ENCODE peak calls at places on chromosomes 1 and 21, in ten cellular contexts. H is NB4, Z is GM12892, C is K562, F is uterus, S is Peyer's patch, B is ovary, P is GM12891, O is H1, X is sigmoid colon. V is an unnamed sample.

GRCh38 chr1:212124891-212125582 is 89.5 kb downstream of the DTL start:
- DNase-seq in H (peak; percentile 73), Z (no peak), C (no peak), F (no peak), S (peak; percentile 77), B (no peak), P (no peak), O (no peak), X (no peak), V (no peak)

GRCh38 chr1:63326473-63327380 is 4.4 kb downstream of the FOXD3 start:
- DNase-seq in H (no peak), Z (no peak), C (no peak), F (no peak), S (no peak), B (no peak), P (no peak), O (peak; percentile 59), X (no peak), V (no peak)

GRCh38 chr1:206722751-206723499 is 38.2 kb downstream of the MAPKAPK2 start:
- DNase-seq in H (no peak), Z (no peak), C (no peak), F (no peak), S (peak; percentile 40), B (no peak), P (no peak), O (no peak), X (peak; percentile 63), V (no peak)

GRCh38 chr1:29878501-29878900 is 642.2 kb downstream of the PTPRU start:
- DNase-seq in H (no peak), Z (no peak), C (no peak), F (no peak), S (no peak), B (no peak), P (no peak), O (no peak), X (no peak), V (peak; percentile 5)

GRCh38 chr1:147264158-147264768 is 21.8 kb downstream of the CHD1L start:
- DNase-seq in H (no peak), Z (no peak), C (no peak), F (no peak), S (no peak), B (no peak), P (no peak), O (no peak), X (no peak), V (no peak)

GRCh38 chr21:17461014-17461413 is 51.8 kb upstream of the CXADR start:
- DNase-seq in H (no peak), Z (no peak), C (no peak), F (peak; percentile 80), S (no peak), B (peak; percentile 38), P (no peak), O (no peak), X (no peak), V (no peak)

GRCh38 chr1:243420968-243421675 is 165.3 kb downstream of the SDCCAG8 start:
- DNase-seq in H (no peak), Z (no peak), C (no peak), F (no peak), S (no peak), B (no peak), P (no peak), O (no peak), X (no peak), V (no peak)

GRCh38 chr1:6249732-6250689 is 6.0 kb downstream of the HES3 start:
- DNase-seq in H (no peak), Z (no peak), C (peak; percentile 41), F (no peak), S (no peak), B (no peak), P (no peak), O (peak; percentile 53), X (no peak), V (no peak)

GRCh38 chr1:150272379-150272840 is at the start of gene C1orf54:
- DNase-seq in H (peak; percentile 78), Z (no peak), C (peak; percentile 65), F (peak; percentile 62), S (no peak), B (no peak), P (no peak), O (peak; percentile 75), X (peak; percentile 87), V (no peak)

GRCh38 chr1:39926343-39926769 is 24.6 kb upstream of the MYCL start:
- DNase-seq in H (peak; percentile 75), Z (no peak), C (no peak), F (no peak), S (peak; percentile 59), B (no peak), P (no peak), O (no peak), X (no peak), V (peak; percentile 52)

GRCh38 chr1:112699425-112700144 is 7.3 kb downstream of the RHOC start:
- DNase-seq in H (no peak), Z (no peak), C (no peak), F (no peak), S (peak; percentile 46), B (no peak), P (no peak), O (no peak), X (no peak), V (no peak)

GRCh38 chr1:112702067-112702395 is 4.9 kb downstream of the RHOC start:
- DNase-seq in H (no peak), Z (no peak), C (no peak), F (no peak), S (peak; percentile 40), B (no peak), P (no peak), O (no peak), X (peak; percentile 30), V (no peak)

GRCh38 chr1:112701227-112702066 is 5.5 kb downstream of the RHOC start:
- DNase-seq in H (no peak), Z (no peak), C (no peak), F (peak; percentile 47), S (peak; percentile 44), B (no peak), P (no peak), O (no peak), X (peak; percentile 58), V (no peak)

GRCh38 chr1:112698366-112699310 is 8.3 kb downstream of the RHOC start:
- DNase-seq in H (no peak), Z (no peak), C (peak; percentile 75), F (peak; percentile 56), S (peak; percentile 92), B (peak; percentile 52), P (no peak), O (no peak), X (no peak), V (peak; percentile 80)

DNA sequence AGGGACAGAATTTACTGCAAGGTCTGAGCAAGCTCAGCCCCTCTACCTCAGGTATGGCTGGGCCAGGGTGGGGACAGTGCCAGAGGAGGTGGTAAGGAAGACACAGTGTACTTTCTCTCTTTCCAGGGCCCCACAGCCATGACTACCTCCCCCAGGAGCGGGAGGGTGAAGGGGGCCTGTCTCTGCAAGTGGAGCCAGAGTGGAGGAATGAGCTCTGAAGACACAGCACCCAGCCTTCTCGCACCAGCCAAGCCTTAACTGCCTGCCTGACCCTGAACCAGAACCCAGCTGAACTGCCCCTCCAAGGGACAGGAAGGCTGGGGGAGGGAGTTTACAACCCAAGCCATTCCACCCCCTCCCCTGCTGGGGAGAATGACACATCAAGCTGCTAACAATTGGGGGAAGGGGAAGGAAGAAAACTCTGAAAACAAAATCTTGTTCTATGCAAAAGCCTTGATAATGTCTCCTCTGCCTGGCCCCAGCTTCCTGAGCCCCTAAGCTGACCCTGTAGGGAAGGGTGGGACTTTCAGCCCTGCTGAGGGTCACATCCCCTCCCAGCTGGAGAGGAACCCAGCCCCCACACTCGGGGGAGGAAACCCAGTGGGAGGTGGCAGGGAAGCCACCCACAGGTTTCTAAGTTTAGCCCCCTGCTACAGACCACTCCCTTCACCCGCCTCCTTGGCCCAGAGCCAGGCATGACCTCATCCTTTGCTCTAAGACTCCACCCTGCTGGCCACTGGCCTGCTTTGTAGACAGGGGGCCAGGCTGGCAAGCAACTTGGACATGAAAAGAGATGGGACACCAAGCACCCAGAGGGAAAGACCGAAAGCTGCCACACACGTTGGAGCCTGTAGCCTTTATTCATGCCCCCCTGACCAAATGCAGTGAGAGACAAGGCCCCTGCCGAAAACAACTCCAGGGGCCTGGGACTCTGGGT is 6.4 kb downstream of the RHOC start:
- DNase-seq in H (peak; percentile 95), Z (peak; percentile 59), C (peak; percentile 98), F (peak; percentile 100), S (peak; percentile 96), B (peak; percentile 100), P (peak; percentile 68), O (peak; percentile 83), X (peak; percentile 99), V (peak; percentile 92)
- TF ChIP-seq POLR2A in H (no peak), Z (no peak), C (peak; percentile 77), F (peak; percentile 67), S (peak; percentile 37), B (peak; percentile 23), P (no peak), O (no peak), X (no peak), V (no peak)

GRCh38 chr1:241808265-241808664 is 39.7 kb upstream of the EXO1 start:
- DNase-seq in H (no peak), Z (no peak), C (no peak), F (no peak), S (no peak), B (no peak), P (no peak), O (no peak), X (no peak), V (no peak)

GRCh38 chr1:241815957-241816356 is 32.0 kb upstream of the EXO1 start:
- DNase-seq in H (no peak), Z (no peak), C (no peak), F (no peak), S (no peak), B (no peak), P (no peak), O (no peak), X (no peak), V (no peak)

GRCh38 chr1:241813768-241814270 is 34.2 kb upstream of the EXO1 start:
- DNase-seq in H (no peak), Z (no peak), C (no peak), F (no peak), S (no peak), B (no peak), P (no peak), O (no peak), X (no peak), V (no peak)

GRCh38 chr1:241810769-241811402 is 37.1 kb upstream of the EXO1 start:
- DNase-seq in H (no peak), Z (no peak), C (no peak), F (no peak), S (no peak), B (no peak), P (no peak), O (no peak), X (no peak), V (no peak)
- TF ChIP-seq POLR2A in H (no peak), Z (no peak), C (no peak), F (no peak), S (no peak), B (no peak), P (no peak), O (no peak), X (no peak), V (no peak)

GRCh38 chr1:9128161-9128519 is 762 bp downstream of the GPR157 start:
- DNase-seq in H (no peak), Z (no peak), C (no peak), F (peak; percentile 39), S (peak; percentile 66), B (no peak), P (no peak), O (peak; percentile 58), X (peak; percentile 81), V (peak; percentile 65)
- TF ChIP-seq POLR2A in H (no peak), Z (no peak), C (no peak), F (no peak), S (no peak), B (no peak), P (no peak), O (no peak), X (no peak), V (no peak)

GRCh38 chr1:16612332-16613172 is 812 bp downstream of the NBPF1 start:
- DNase-seq in H (peak; percentile 60), Z (no peak), C (peak; percentile 76), F (peak; percentile 88), S (peak; percentile 88), B (peak; percentile 73), P (no peak), O (peak; percentile 95), X (peak; percentile 96), V (peak; percentile 56)
- TF ChIP-seq POLR2A in H (no peak), Z (no peak), C (no peak), F (peak; percentile 19), S (no peak), B (no peak), P (no peak), O (no peak), X (no peak), V (no peak)

V was measured in thyroid gland.